ENCODE peak calls at places on chromosomes 4 and X, in six cellular contexts. I, V, G, K, C and X are unnamed samples.
A peak's percentile ranks its signal among the peaks of the same experiment; 100 is the strongest.

GRCh38 chr4:138670681-138671080 is 344.9 kb upstream of the NOCT start:
- DNase-seq in I (no peak), V (no peak), G (no peak), K (no peak), C (no peak), X (no peak)

GRCh38 chrX:9420513-9420912 is 44.3 kb upstream of the TBL1X start:
- DNase-seq in I (no peak), V (no peak), G (no peak), K (no peak), C (no peak), X (no peak)

GRCh38 chr4:156962551-156962974 is 9.0 kb downstream of the PDGFC start:
- DNase-seq in I (no peak), V (no peak), G (no peak), K (no peak), C (peak; percentile 98), X (no peak)

GRCh38 chr4:41887821-41888699 is 47.2 kb upstream of the TMEM33 start:
- DNase-seq in I (peak; percentile 27), V (no peak), G (no peak), K (no peak), C (peak; percentile 24), X (no peak)

GRCh38 chr4:37453361-37454262 is 209.1 kb downstream of the NWD2 start:
- DNase-seq in I (peak; percentile 10), V (peak; percentile 15), G (peak; percentile 64), K (peak; percentile 42), C (no peak), X (no peak)

GRCh38 chrX:137428777-137429564 is 137.0 kb upstream of the ZIC3 start:
- DNase-seq in I (no peak), V (no peak), G (no peak), K (no peak), C (no peak), X (no peak)

GRCh38 chrX:105191878-105192277 is 28.6 kb downstream of the TEX13A start:
- DNase-seq in I (peak; percentile 25), V (no peak), G (no peak), K (no peak), C (no peak), X (no peak)

GRCh38 chr4:166846939-166847338 is 387.4 kb downstream of the SPOCK3 start:
- DNase-seq in I (no peak), V (no peak), G (no peak), K (no peak), C (no peak), X (no peak)

GRCh38 chrX:68288127-68288526 is 145.2 kb downstream of the OPHN1 start:
- DNase-seq in I (no peak), V (no peak), G (no peak), K (no peak), C (no peak), X (no peak)

GRCh38 chr4:152164561-152164960 is 371.3 kb downstream of the FBXW7 start:
- DNase-seq in I (no peak), V (no peak), G (no peak), K (no peak), C (no peak), X (no peak)

GRCh38 chr4:85807247-85807915 is 332.4 kb downstream of the ARHGAP24 start:
- DNase-seq in I (no peak), V (no peak), G (peak; percentile 74), K (peak; percentile 48), C (no peak), X (no peak)

GRCh38 chrX:3545901-3546300 is 167.5 kb downstream of the PRKX start:
- DNase-seq in I (no peak), V (no peak), G (no peak), K (no peak), C (no peak), X (no peak)

GRCh38 chr4:40264995-40265909 is 68.4 kb downstream of the RHOH start:
- DNase-seq in I (no peak), V (no peak), G (no peak), K (peak; percentile 23), C (no peak), X (no peak)

GRCh38 chr4:172270421-172270820 is 457.2 kb downstream of the GALNTL6 start:
- DNase-seq in I (no peak), V (no peak), G (no peak), K (no peak), C (no peak), X (no peak)

GRCh38 chr4:167196386-167196785 is 37.9 kb downstream of the SPOCK3 start:
- DNase-seq in I (no peak), V (no peak), G (no peak), K (no peak), C (no peak), X (no peak)

GRCh38 chrX:80354966-80355465 is 65.2 kb upstream of the TENT5D start:
- DNase-seq in I (no peak), V (no peak), G (no peak), K (no peak), C (no peak), X (no peak)

GRCh38 chr4:29852537-29852936 is 867.6 kb upstream of the PCDH7 start:
- DNase-seq in I (no peak), V (no peak), G (no peak), K (no peak), C (no peak), X (no peak)

GRCh38 chr4:186739802-186740434 is 16.3 kb upstream of the FAT1 start:
- DNase-seq in I (no peak), V (no peak), G (no peak), K (no peak), C (no peak), X (no peak)

GRCh38 chrX:150731795-150732194 is 38.6 kb downstream of the MTMR1 start:
- DNase-seq in I (no peak), V (no peak), G (no peak), K (no peak), C (peak; percentile 68), X (no peak)

GRCh38 chr4:38867478-38868054 is at the start of gene FAM114A1:
- DNase-seq in I (peak; percentile 81), V (peak; percentile 76), G (peak; percentile 92), K (peak; percentile 85), C (no peak), X (no peak)

GRCh38 chr4:12724520-12724919 is 759.6 kb downstream of the RAB28 start:
- DNase-seq in I (no peak), V (no peak), G (no peak), K (no peak), C (no peak), X (no peak)

GRCh38 chrX:13742397-13743176 is 8.0 kb downstream of the OFD1 start:
- DNase-seq in I (no peak), V (peak; percentile 74), G (no peak), K (no peak), C (no peak), X (peak; percentile 70)

GRCh38 chr4:139015948-139016451 is 419 bp downstream of the NOCT start:
- DNase-seq in I (peak; percentile 58), V (no peak), G (no peak), K (peak; percentile 30), C (no peak), X (peak; percentile 37)

GRCh38 chr4:40183615-40184411 is 13.0 kb upstream of the RHOH start:
- DNase-seq in I (no peak), V (no peak), G (no peak), K (no peak), C (no peak), X (no peak)

GRCh38 chr4:78629991-78630541 is 78.5 kb downstream of the ANXA3 start:
- DNase-seq in I (no peak), V (no peak), G (no peak), K (no peak), C (no peak), X (no peak)

GRCh38 chrX:134803551-134804183 is 145.4 kb upstream of the PLAC1 start:
- DNase-seq in I (no peak), V (peak; percentile 9), G (no peak), K (no peak), C (no peak), X (peak; percentile 31)

GRCh38 chrX:153460826-153461225 is 9.6 kb downstream of the HAUS7 start:
- DNase-seq in I (peak; percentile 83), V (peak; percentile 38), G (no peak), K (no peak), C (no peak), X (no peak)

GRCh38 chr4:34771632-34772031 is 1472.7 kb downstream of the ARAP2 start:
- DNase-seq in I (no peak), V (no peak), G (no peak), K (no peak), C (no peak), X (no peak)

GRCh38 chr4:184803133-184803532 is 22.6 kb downstream of the ACSL1 start:
- DNase-seq in I (no peak), V (no peak), G (peak; percentile 35), K (no peak), C (no peak), X (no peak)

DNA sequence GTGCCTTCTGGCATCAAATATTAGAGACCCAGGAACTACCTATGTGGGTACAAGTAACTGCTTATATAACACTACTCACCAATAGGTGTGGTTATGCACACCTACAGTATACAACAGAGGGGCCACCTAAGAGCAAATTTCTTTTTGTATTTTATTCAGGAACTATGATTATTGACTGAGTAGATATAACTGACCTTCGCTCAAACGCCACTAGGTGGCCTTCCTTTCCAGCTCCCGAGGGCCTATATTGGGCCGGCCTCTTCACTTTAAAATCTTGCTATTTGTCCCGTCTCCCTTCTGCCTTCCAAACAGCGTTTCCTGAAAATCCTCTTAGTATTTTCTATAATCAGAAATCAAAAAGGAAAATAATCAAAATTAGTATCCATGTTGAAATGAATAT is 19.9 kb upstream of the PABPC5 start:
- DNase-seq in I (no peak), V (no peak), G (no peak), K (no peak), C (no peak), X (no peak)
- TF ChIP-seq CTCF in I (peak; percentile 38), V (no peak), G (peak; percentile 22), K (peak; percentile 44), C (no peak), X (no peak)

DNA sequence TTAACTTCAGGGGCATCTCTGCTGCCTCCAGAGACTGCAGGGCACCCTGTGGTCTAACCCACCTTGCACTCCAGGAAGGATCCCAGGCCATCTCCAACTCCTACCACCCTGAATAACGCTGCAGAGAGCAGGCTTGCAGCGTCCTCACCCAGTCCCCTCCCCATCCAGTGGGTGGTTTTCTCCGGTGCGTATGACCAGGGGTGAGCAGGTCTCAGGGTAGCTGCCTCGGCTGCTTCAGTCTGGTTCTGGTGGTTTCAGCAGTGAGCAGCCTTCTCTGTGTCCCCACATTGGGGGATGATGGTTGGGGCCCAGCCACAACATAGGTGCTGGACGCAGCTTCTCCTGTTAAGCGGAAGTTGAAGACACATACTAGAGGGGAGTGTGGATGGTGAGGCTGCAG is 38.6 kb upstream of the SORCS2 start:
- DNase-seq in I (no peak), V (no peak), G (no peak), K (no peak), C (no peak), X (no peak)
- H3K4me3 ChIP-seq in I (no peak overlapping the region), V (no peak overlapping the region), G (no peak overlapping the region), K (no peak overlapping the region), C (no peak overlapping the region), X (no peak overlapping the region)

DNA sequence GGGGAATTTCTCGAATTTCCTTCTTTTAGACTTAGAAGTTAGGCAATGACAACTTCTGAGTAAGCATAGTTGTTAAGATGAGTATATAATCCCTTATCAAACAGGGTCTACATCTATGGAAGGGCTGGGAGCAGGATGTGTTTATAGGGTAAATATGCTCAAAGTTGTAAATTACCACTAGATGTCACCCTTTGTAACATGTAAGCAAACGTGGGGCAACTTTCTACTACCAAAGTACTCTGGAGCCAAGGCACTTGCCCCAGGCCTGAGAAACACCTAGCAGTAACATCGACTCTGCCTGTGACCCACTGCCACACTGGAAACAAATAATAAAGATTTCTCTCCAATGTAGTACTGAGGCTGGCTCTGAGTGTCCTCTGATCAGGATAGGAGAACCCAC is 444.6 kb downstream of the IQCM start:
- DNase-seq in I (peak; percentile 34), V (no peak), G (no peak), K (no peak), C (peak; percentile 23), X (peak; percentile 19)
- TF ChIP-seq CTCF in I (peak; percentile 56), V (peak; percentile 40), G (no peak), K (peak; percentile 56), C (peak; percentile 62), X (peak; percentile 37)

GRCh38 chr4:121765368-121765705 is 373 bp upstream of the SMIM43 start:
- DNase-seq in I (no peak), V (no peak), G (no peak), K (no peak), C (no peak), X (no peak)
- H3K4me3 ChIP-seq in I (peak overlapping the region; percentile 59), V (peak overlapping the region; percentile 33), G (peak overlapping the region; percentile 24), K (peak overlapping the region; percentile 66), C (peak overlapping the region; percentile 69), X (no peak overlapping the region)